ENCODE peak calls at places on chromosomes 6 and 20, in seven cellular contexts. One of them, this sample, is unnamed.

GRCh38 chr20:22682381-22682780 is 98.0 kb upstream of the FOXA2 start:
- DNase-seq in progenitor cell of endocrine pancreas: no peak
- DNase-seq in A549: no peak
- DNase-seq in sigmoid colon: no peak
- DNase-seq in neural crest cell: no peak
- DNase-seq in CD8-positive, alpha-beta T cell: no peak
- DNase-seq in RWPE1: no peak
- DNase-seq in this sample: no peak

GRCh38 chr6:143864234-143864633 is at the start of gene ZC2HC1B:
- DNase-seq in progenitor cell of endocrine pancreas: no peak
- DNase-seq in A549: no peak
- DNase-seq in sigmoid colon: no peak
- DNase-seq in neural crest cell: no peak
- DNase-seq in CD8-positive, alpha-beta T cell: no peak
- DNase-seq in RWPE1: no peak
- DNase-seq in this sample: no peak

GRCh38 chr6:134750669-134751068 is 199.2 kb downstream of the ALDH8A1 start:
- DNase-seq in progenitor cell of endocrine pancreas: no peak
- DNase-seq in A549: no peak
- DNase-seq in sigmoid colon: no peak
- DNase-seq in neural crest cell: no peak
- DNase-seq in CD8-positive, alpha-beta T cell: no peak
- DNase-seq in RWPE1: no peak
- DNase-seq in this sample: no peak

GRCh38 chr20:25280574-25281535 is 33.0 kb downstream of the PYGB start:
- DNase-seq in progenitor cell of endocrine pancreas: no peak
- DNase-seq in A549: no peak
- DNase-seq in sigmoid colon: peak
- DNase-seq in neural crest cell: no peak
- DNase-seq in CD8-positive, alpha-beta T cell: no peak
- DNase-seq in RWPE1: no peak
- DNase-seq in this sample: no peak

GRCh38 chr20:4369798-4370124 is 351.9 kb upstream of the PRND start:
- DNase-seq in progenitor cell of endocrine pancreas: no peak
- DNase-seq in A549: no peak
- DNase-seq in sigmoid colon: no peak
- DNase-seq in neural crest cell: no peak
- DNase-seq in CD8-positive, alpha-beta T cell: no peak
- DNase-seq in RWPE1: no peak
- DNase-seq in this sample: no peak

GRCh38 chr20:33232486-33233072 is 3.2 kb upstream of the BPIFA1 start:
- DNase-seq in progenitor cell of endocrine pancreas: no peak
- DNase-seq in A549: no peak
- DNase-seq in sigmoid colon: no peak
- DNase-seq in neural crest cell: no peak
- DNase-seq in CD8-positive, alpha-beta T cell: no peak
- DNase-seq in RWPE1: no peak
- DNase-seq in this sample: no peak

GRCh38 chr6:60679175-60679574 is 1606.8 kb downstream of the KHDRBS2 start:
- DNase-seq in progenitor cell of endocrine pancreas: no peak
- DNase-seq in A549: no peak
- DNase-seq in sigmoid colon: no peak
- DNase-seq in neural crest cell: no peak
- DNase-seq in CD8-positive, alpha-beta T cell: no peak
- DNase-seq in RWPE1: no peak
- DNase-seq in this sample: no peak

GRCh38 chr6:12136905-12137304 is 124.8 kb downstream of the HIVEP1 start:
- DNase-seq in progenitor cell of endocrine pancreas: no peak
- DNase-seq in A549: no peak
- DNase-seq in sigmoid colon: no peak
- DNase-seq in neural crest cell: no peak
- DNase-seq in CD8-positive, alpha-beta T cell: no peak
- DNase-seq in RWPE1: no peak
- DNase-seq in this sample: no peak

GRCh38 chr6:31615748-31616147 is 714 bp downstream of the AIF1 start:
- DNase-seq in progenitor cell of endocrine pancreas: no peak
- DNase-seq in A549: no peak
- DNase-seq in sigmoid colon: no peak
- DNase-seq in neural crest cell: no peak
- DNase-seq in CD8-positive, alpha-beta T cell: peak
- DNase-seq in RWPE1: no peak
- DNase-seq in this sample: no peak

GRCh38 chr6:104326173-104327001 is 533.3 kb downstream of the HACE1 start:
- DNase-seq in progenitor cell of endocrine pancreas: no peak
- DNase-seq in A549: no peak
- DNase-seq in sigmoid colon: no peak
- DNase-seq in neural crest cell: no peak
- DNase-seq in CD8-positive, alpha-beta T cell: no peak
- DNase-seq in RWPE1: no peak
- DNase-seq in this sample: no peak

GRCh38 chr6:104321301-104321700 is 538.4 kb downstream of the HACE1 start:
- DNase-seq in progenitor cell of endocrine pancreas: no peak
- DNase-seq in A549: no peak
- DNase-seq in sigmoid colon: no peak
- DNase-seq in neural crest cell: no peak
- DNase-seq in CD8-positive, alpha-beta T cell: no peak
- DNase-seq in RWPE1: no peak
- DNase-seq in this sample: no peak

GRCh38 chr6:104322849-104323248 is 536.9 kb downstream of the HACE1 start:
- DNase-seq in progenitor cell of endocrine pancreas: no peak
- DNase-seq in A549: no peak
- DNase-seq in sigmoid colon: no peak
- DNase-seq in neural crest cell: no peak
- DNase-seq in CD8-positive, alpha-beta T cell: no peak
- DNase-seq in RWPE1: no peak
- DNase-seq in this sample: no peak

GRCh38 chr6:104324305-104324704 is 535.4 kb downstream of the HACE1 start:
- DNase-seq in progenitor cell of endocrine pancreas: no peak
- DNase-seq in A549: no peak
- DNase-seq in sigmoid colon: no peak
- DNase-seq in neural crest cell: no peak
- DNase-seq in CD8-positive, alpha-beta T cell: no peak
- DNase-seq in RWPE1: no peak
- DNase-seq in this sample: no peak

DNA sequence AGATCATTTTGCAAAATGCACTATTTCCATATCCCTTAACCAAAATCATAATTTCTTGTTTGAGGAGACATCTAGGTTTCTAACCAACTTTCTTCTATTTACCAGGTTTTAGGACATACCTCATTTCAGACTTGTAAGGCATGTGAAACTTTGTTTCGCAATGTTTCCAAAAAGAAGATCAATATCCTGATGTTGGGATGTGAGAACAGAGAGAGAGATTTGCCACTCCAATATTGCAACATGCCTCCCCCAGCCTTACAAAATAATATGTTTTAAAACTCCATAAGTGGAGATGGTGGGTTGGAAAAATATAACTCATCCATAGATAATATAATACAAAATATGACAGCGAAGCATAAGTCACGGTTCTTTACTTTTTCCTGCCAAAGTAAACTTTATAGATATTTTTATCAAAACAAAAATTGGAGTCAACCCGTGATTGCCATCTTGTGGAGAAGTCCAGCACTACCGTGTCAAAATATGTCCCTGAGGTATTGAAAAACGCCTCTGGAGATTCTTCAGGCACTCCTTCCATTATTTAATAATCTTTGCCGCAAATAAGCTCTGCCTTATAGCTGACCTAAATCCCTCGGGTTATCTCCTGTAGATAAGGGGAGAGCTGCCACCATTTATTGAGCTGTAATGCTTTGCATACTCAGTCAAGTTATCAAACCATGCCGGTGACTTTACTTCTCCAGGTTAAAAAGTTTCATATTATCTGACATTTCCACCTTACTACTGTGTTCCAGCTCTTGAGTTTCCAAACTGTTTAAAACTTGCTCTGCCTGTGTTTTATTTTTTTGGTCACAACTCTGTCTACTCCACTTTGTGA is 534.2 kb downstream of the HACE1 start:
- DNase-seq in progenitor cell of endocrine pancreas: no peak
- DNase-seq in A549: peak
- DNase-seq in sigmoid colon: no peak
- DNase-seq in neural crest cell: peak
- DNase-seq in CD8-positive, alpha-beta T cell: no peak
- DNase-seq in RWPE1: peak
- DNase-seq in this sample: no peak
- TF ChIP-seq CTCF in progenitor cell of endocrine pancreas: peak
- TF ChIP-seq CTCF in A549: peak
- TF ChIP-seq CTCF in sigmoid colon: no peak
- TF ChIP-seq CTCF in neural crest cell: peak
- TF ChIP-seq CTCF in CD8-positive, alpha-beta T cell: no peak
- TF ChIP-seq CTCF in RWPE1: peak
- TF ChIP-seq CTCF in this sample: peak

GRCh38 chr6:17473554-17473953 is 80.2 kb downstream of the CAP2 start:
- DNase-seq in progenitor cell of endocrine pancreas: no peak
- DNase-seq in A549: no peak
- DNase-seq in sigmoid colon: no peak
- DNase-seq in neural crest cell: no peak
- DNase-seq in CD8-positive, alpha-beta T cell: no peak
- DNase-seq in RWPE1: no peak
- DNase-seq in this sample: no peak

GRCh38 chr6:17469006-17469972 is 75.9 kb downstream of the CAP2 start:
- DNase-seq in progenitor cell of endocrine pancreas: no peak
- DNase-seq in A549: peak
- DNase-seq in sigmoid colon: no peak
- DNase-seq in neural crest cell: no peak
- DNase-seq in CD8-positive, alpha-beta T cell: no peak
- DNase-seq in RWPE1: no peak
- DNase-seq in this sample: no peak

GRCh38 chr6:17472653-17473183 is 79.3 kb downstream of the CAP2 start:
- DNase-seq in progenitor cell of endocrine pancreas: no peak
- DNase-seq in A549: peak
- DNase-seq in sigmoid colon: no peak
- DNase-seq in neural crest cell: no peak
- DNase-seq in CD8-positive, alpha-beta T cell: no peak
- DNase-seq in RWPE1: no peak
- DNase-seq in this sample: no peak

GRCh38 chr6:17470209-17470952 is 77.0 kb downstream of the CAP2 start:
- DNase-seq in progenitor cell of endocrine pancreas: no peak
- DNase-seq in A549: no peak
- DNase-seq in sigmoid colon: no peak
- DNase-seq in neural crest cell: no peak
- DNase-seq in CD8-positive, alpha-beta T cell: no peak
- DNase-seq in RWPE1: no peak
- DNase-seq in this sample: no peak

GRCh38 chr6:17470953-17471335 is 77.5 kb downstream of the CAP2 start:
- DNase-seq in progenitor cell of endocrine pancreas: no peak
- DNase-seq in A549: peak
- DNase-seq in sigmoid colon: no peak
- DNase-seq in neural crest cell: no peak
- DNase-seq in CD8-positive, alpha-beta T cell: no peak
- DNase-seq in RWPE1: no peak
- DNase-seq in this sample: no peak
- TF ChIP-seq CTCF in progenitor cell of endocrine pancreas: no peak
- TF ChIP-seq CTCF in A549: no peak
- TF ChIP-seq CTCF in sigmoid colon: peak
- TF ChIP-seq CTCF in neural crest cell: no peak
- TF ChIP-seq CTCF in CD8-positive, alpha-beta T cell: no peak
- TF ChIP-seq CTCF in RWPE1: no peak
- TF ChIP-seq CTCF in this sample: no peak

DNA sequence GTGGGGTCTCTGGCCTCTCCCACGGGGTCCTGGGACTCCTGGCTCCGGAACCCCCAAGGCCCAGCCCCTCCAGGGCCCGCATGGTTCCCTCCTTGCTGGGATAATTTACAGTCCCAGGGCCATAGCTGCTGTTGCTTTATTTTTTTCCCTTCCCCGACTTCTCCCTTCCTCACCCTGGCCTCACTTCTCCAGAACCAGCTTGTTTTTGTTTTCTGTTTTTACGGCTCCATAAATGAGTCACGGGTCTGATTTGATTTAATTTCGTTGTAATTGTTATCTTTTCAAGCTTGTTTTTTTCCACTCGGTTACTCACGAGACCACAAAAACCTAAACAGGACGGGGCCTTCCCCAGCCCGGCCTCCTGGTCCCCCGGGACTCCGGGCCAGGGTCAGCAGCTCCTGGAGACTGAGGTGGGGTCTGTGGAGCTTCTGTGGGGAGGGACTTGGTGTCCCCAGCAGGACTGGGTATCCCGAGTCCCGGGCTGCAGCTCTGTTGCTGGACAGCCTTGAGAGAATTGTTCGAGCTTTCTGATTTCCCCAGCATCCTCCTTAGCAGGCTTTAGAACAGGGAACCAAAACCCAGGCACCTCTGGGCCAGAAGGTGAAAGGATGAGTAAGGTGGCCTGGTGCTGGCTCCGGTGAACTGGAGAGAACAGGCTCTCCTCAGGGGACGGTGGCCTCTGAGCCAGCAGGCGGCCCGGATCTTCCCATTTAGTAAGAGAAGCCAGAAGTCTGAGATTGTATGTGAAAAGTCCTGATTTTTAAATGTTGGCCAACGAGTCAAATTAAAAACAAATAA is 94.9 kb downstream of the CEBPB start:
- DNase-seq in progenitor cell of endocrine pancreas: no peak
- DNase-seq in A549: no peak
- DNase-seq in sigmoid colon: peak
- DNase-seq in neural crest cell: no peak
- DNase-seq in CD8-positive, alpha-beta T cell: no peak
- DNase-seq in RWPE1: no peak
- DNase-seq in this sample: no peak
- TF ChIP-seq CTCF in progenitor cell of endocrine pancreas: no peak
- TF ChIP-seq CTCF in A549: no peak
- TF ChIP-seq CTCF in sigmoid colon: no peak
- TF ChIP-seq CTCF in neural crest cell: no peak
- TF ChIP-seq CTCF in CD8-positive, alpha-beta T cell: no peak
- TF ChIP-seq CTCF in RWPE1: no peak
- TF ChIP-seq CTCF in this sample: no peak

DNA sequence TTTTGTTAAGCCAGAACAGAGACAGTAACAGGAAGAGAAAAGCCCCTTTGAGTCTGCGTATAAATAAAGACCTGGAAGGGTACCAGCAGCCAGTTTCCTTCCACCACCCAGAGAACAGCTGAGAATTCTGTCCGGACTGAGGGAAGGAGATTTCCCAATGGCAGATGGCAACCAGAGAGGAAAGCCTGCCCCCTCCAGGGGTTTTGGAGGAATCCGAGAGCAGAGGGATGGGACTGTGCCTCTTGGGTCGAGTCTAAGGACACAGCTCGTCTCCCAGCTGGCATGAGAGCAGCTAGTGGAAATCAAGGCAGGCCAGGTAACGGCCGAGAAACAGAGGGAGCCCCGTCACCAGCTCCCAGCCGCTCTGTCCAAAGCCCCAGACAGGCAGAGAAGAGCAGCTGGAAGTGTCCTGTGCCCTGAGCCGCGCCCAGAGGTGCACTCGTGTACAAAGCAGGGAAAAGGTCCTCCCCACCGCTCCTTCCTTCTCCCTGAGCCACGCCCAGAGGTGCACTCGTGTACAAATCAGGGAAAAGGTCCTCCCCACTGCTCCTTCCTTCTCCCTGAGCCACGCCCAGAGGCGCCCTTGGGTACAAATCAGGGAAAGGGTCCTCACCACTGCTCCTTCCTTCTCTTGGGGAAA is 134.0 kb upstream of the SNX9 start:
- DNase-seq in progenitor cell of endocrine pancreas: no peak
- DNase-seq in A549: peak
- DNase-seq in sigmoid colon: peak
- DNase-seq in neural crest cell: no peak
- DNase-seq in CD8-positive, alpha-beta T cell: no peak
- DNase-seq in RWPE1: no peak
- DNase-seq in this sample: no peak
- TF ChIP-seq CTCF in progenitor cell of endocrine pancreas: no peak
- TF ChIP-seq CTCF in A549: no peak
- TF ChIP-seq CTCF in sigmoid colon: no peak
- TF ChIP-seq CTCF in neural crest cell: no peak
- TF ChIP-seq CTCF in CD8-positive, alpha-beta T cell: no peak
- TF ChIP-seq CTCF in RWPE1: no peak
- TF ChIP-seq CTCF in this sample: no peak

This sample was measured in type B pancreatic cell.